ENCODE peak calls at places on chromosomes 11 and 22, in nine cellular contexts. One of them, this sample, is unnamed.

GRCh38 chr22:17257578-17257977 is 38.3 kb upstream of the ADA2 start:
- DNase-seq in GM12878: no peak
- DNase-seq in IMR-90: no peak
- DNase-seq in GM23248: no peak
- DNase-seq in neural progenitor cell: peak; percentile 50
- DNase-seq in OCI-LY7: peak; percentile 67
- DNase-seq in endothelial cell of umbilical vein: no peak
- DNase-seq in PC-3: no peak
- DNase-seq in GM23338: peak; percentile 75
- DNase-seq in this sample: no peak

GRCh38 chr11:9139628-9140357 is 48.4 kb upstream of the SCUBE2 start:
- DNase-seq in GM12878: no peak
- DNase-seq in IMR-90: no peak
- DNase-seq in GM23248: no peak
- DNase-seq in neural progenitor cell: no peak
- DNase-seq in OCI-LY7: no peak
- DNase-seq in endothelial cell of umbilical vein: no peak
- DNase-seq in PC-3: no peak
- DNase-seq in GM23338: no peak
- DNase-seq in this sample: no peak

GRCh38 chr22:24423519-24424000 is 3.8 kb upstream of the ADORA2A start:
- DNase-seq in GM12878: no peak
- DNase-seq in IMR-90: no peak
- DNase-seq in GM23248: peak; percentile 71
- DNase-seq in neural progenitor cell: peak; percentile 81
- DNase-seq in OCI-LY7: peak; percentile 74
- DNase-seq in endothelial cell of umbilical vein: peak; percentile 44
- DNase-seq in PC-3: peak; percentile 34
- DNase-seq in GM23338: peak; percentile 70
- DNase-seq in this sample: peak; percentile 85

GRCh38 chr11:109972181-109972715 is 120.9 kb upstream of the ZC3H12C start:
- DNase-seq in GM12878: peak; percentile 70
- DNase-seq in IMR-90: peak; percentile 9
- DNase-seq in GM23248: no peak
- DNase-seq in neural progenitor cell: no peak
- DNase-seq in OCI-LY7: peak; percentile 80
- DNase-seq in endothelial cell of umbilical vein: no peak
- DNase-seq in PC-3: no peak
- DNase-seq in GM23338: no peak
- DNase-seq in this sample: peak; percentile 87

GRCh38 chr22:20064140-20064480 is 15.9 kb upstream of the DGCR8 start:
- DNase-seq in GM12878: no peak
- DNase-seq in IMR-90: no peak
- DNase-seq in GM23248: no peak
- DNase-seq in neural progenitor cell: no peak
- DNase-seq in OCI-LY7: no peak
- DNase-seq in endothelial cell of umbilical vein: no peak
- DNase-seq in PC-3: no peak
- DNase-seq in GM23338: no peak
- DNase-seq in this sample: no peak

GRCh38 chr22:24432059-24432853 is 4.9 kb downstream of the ADORA2A start:
- DNase-seq in GM12878: no peak
- DNase-seq in IMR-90: peak; percentile 16
- DNase-seq in GM23248: peak; percentile 50
- DNase-seq in neural progenitor cell: no peak
- DNase-seq in OCI-LY7: peak; percentile 72
- DNase-seq in endothelial cell of umbilical vein: no peak
- DNase-seq in PC-3: no peak
- DNase-seq in GM23338: no peak
- DNase-seq in this sample: peak; percentile 86

GRCh38 chr11:125968363-125968762 is 22.5 kb downstream of the VSIG10L2 start:
- DNase-seq in GM12878: no peak
- DNase-seq in IMR-90: no peak
- DNase-seq in GM23248: no peak
- DNase-seq in neural progenitor cell: no peak
- DNase-seq in OCI-LY7: no peak
- DNase-seq in endothelial cell of umbilical vein: peak; percentile 44
- DNase-seq in PC-3: no peak
- DNase-seq in GM23338: no peak
- DNase-seq in this sample: no peak

GRCh38 chr11:123251656-123252344 is 56.8 kb upstream of the CLMP start:
- DNase-seq in GM12878: no peak
- DNase-seq in IMR-90: peak; percentile 63
- DNase-seq in GM23248: peak; percentile 69
- DNase-seq in neural progenitor cell: no peak
- DNase-seq in OCI-LY7: no peak
- DNase-seq in endothelial cell of umbilical vein: no peak
- DNase-seq in PC-3: no peak
- DNase-seq in GM23338: no peak
- DNase-seq in this sample: no peak

GRCh38 chr11:67433536-67434394 is 3.7 kb downstream of the PTPRCAP start:
- DNase-seq in GM12878: no peak
- DNase-seq in IMR-90: no peak
- DNase-seq in GM23248: no peak
- DNase-seq in neural progenitor cell: no peak
- DNase-seq in OCI-LY7: no peak
- DNase-seq in endothelial cell of umbilical vein: no peak
- DNase-seq in PC-3: no peak
- DNase-seq in GM23338: no peak
- DNase-seq in this sample: peak; percentile 68

GRCh38 chr11:27052668-27053067 is 12.1 kb downstream of the BBOX1 start:
- DNase-seq in GM12878: no peak
- DNase-seq in IMR-90: no peak
- DNase-seq in GM23248: no peak
- DNase-seq in neural progenitor cell: no peak
- DNase-seq in OCI-LY7: no peak
- DNase-seq in endothelial cell of umbilical vein: no peak
- DNase-seq in PC-3: no peak
- DNase-seq in GM23338: no peak
- DNase-seq in this sample: no peak

GRCh38 chr11:57303990-57304579 is 20.7 kb downstream of the TNKS1BP1 start:
- DNase-seq in GM12878: no peak
- DNase-seq in IMR-90: no peak
- DNase-seq in GM23248: peak; percentile 80
- DNase-seq in neural progenitor cell: no peak
- DNase-seq in OCI-LY7: no peak
- DNase-seq in endothelial cell of umbilical vein: no peak
- DNase-seq in PC-3: peak; percentile 87
- DNase-seq in GM23338: no peak
- DNase-seq in this sample: no peak

GRCh38 chr22:31248138-31248745 is 36.1 kb downstream of the LIMK2 start:
- DNase-seq in GM12878: no peak
- DNase-seq in IMR-90: peak; percentile 94
- DNase-seq in GM23248: peak; percentile 86
- DNase-seq in neural progenitor cell: peak; percentile 92
- DNase-seq in OCI-LY7: peak; percentile 53
- DNase-seq in endothelial cell of umbilical vein: peak; percentile 60
- DNase-seq in PC-3: peak; percentile 52
- DNase-seq in GM23338: peak; percentile 94
- DNase-seq in this sample: peak; percentile 79

GRCh38 chr11:121892131-121892681 is 223.8 kb downstream of the BLID start:
- DNase-seq in GM12878: no peak
- DNase-seq in IMR-90: peak; percentile 56
- DNase-seq in GM23248: peak; percentile 90
- DNase-seq in neural progenitor cell: peak; percentile 3
- DNase-seq in OCI-LY7: no peak
- DNase-seq in endothelial cell of umbilical vein: peak; percentile 87
- DNase-seq in PC-3: peak; percentile 42
- DNase-seq in GM23338: peak; percentile 61
- DNase-seq in this sample: no peak

GRCh38 chr11:99916078-99916477 is 771.0 kb upstream of the ARHGAP42 start:
- DNase-seq in GM12878: no peak
- DNase-seq in IMR-90: no peak
- DNase-seq in GM23248: no peak
- DNase-seq in neural progenitor cell: no peak
- DNase-seq in OCI-LY7: no peak
- DNase-seq in endothelial cell of umbilical vein: no peak
- DNase-seq in PC-3: no peak
- DNase-seq in GM23338: no peak
- DNase-seq in this sample: no peak

DNA sequence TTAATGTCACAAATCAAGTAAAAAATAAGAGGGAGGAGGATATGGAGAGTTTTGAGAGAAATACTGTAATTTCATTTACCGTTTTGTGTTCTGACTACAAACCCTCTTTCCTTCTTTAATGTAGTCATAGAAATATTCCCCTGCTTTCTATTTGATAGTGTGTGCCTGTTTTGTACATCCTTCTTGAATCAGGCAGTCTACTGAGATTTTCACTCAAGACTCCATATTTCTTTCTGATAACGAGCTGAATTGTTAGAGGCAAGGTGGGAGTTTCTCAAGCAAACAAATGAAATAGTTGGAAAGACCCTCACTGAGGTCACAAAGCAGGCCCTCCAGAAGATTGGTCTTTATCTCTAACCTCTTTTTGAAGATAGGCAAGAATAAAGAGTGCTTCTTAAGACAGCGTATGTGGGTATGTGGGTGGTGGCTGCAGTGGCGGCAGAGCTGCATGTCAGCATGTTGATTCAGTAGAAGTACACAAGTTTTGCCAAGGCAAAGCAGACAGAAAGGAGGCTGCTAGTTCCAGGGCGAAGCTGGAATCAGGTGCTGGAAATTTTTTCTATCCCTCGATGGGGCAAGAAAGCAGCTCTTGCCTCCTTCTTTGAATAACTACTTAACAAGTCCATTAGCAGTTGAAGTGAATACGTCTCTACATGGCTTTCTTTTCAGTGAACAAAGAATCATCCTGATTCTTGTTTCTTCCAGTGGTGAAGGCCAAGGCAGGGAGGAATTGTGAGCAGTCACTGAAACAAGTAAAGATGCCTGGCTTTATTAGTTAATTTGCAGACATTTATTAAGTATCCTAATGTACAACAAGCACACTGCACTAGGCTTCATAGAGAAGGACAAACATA is 164.2 kb downstream of the FAM76B start:
- DNase-seq in GM12878: no peak
- DNase-seq in IMR-90: no peak
- DNase-seq in GM23248: peak; percentile 4
- DNase-seq in neural progenitor cell: no peak
- DNase-seq in OCI-LY7: no peak
- DNase-seq in endothelial cell of umbilical vein: no peak
- DNase-seq in PC-3: no peak
- DNase-seq in GM23338: peak; percentile 29
- DNase-seq in this sample: no peak
- H3K27ac ChIP-seq in GM12878: no peak overlapping the region
- H3K27ac ChIP-seq in IMR-90: no peak overlapping the region
- H3K27ac ChIP-seq in GM23248: no peak overlapping the region
- H3K27ac ChIP-seq in neural progenitor cell: no peak overlapping the region
- H3K27ac ChIP-seq in OCI-LY7: no peak overlapping the region
- H3K27ac ChIP-seq in endothelial cell of umbilical vein: no peak overlapping the region
- H3K27ac ChIP-seq in PC-3: no peak overlapping the region
- H3K27ac ChIP-seq in GM23338: no peak overlapping the region
- H3K27ac ChIP-seq in this sample: no peak overlapping the region

DNA sequence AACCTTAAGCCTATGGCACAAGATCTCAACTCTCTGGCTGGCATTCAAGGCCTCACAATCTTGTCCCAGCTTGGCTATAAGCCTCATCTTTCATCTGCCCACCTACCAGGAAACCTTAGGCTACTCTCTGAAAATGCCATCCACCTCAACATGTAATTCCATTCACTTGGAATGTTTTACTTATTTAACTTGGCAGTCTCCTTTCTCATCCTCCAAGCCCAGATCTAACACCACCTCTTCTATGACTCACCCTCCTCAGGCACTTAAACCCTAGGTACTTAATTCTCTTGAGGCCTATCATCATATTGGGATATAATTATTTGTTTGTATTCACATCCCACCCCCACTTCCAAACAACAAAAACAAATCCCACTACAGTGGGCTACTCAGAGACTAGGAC is 15.0 kb downstream of the POGLUT3 start:
- DNase-seq in GM12878: no peak
- DNase-seq in IMR-90: peak; percentile 62
- DNase-seq in GM23248: peak; percentile 36
- DNase-seq in neural progenitor cell: no peak
- DNase-seq in OCI-LY7: no peak
- DNase-seq in endothelial cell of umbilical vein: no peak
- DNase-seq in PC-3: peak; percentile 58
- DNase-seq in GM23338: no peak
- DNase-seq in this sample: no peak
- H2AFZ ChIP-seq in GM12878: no peak overlapping the region
- H2AFZ ChIP-seq in IMR-90: no peak overlapping the region
- H2AFZ ChIP-seq in GM23248: no peak overlapping the region
- H2AFZ ChIP-seq in neural progenitor cell: no peak overlapping the region
- H2AFZ ChIP-seq in OCI-LY7: no peak overlapping the region
- H2AFZ ChIP-seq in endothelial cell of umbilical vein: no peak overlapping the region
- H2AFZ ChIP-seq in PC-3: no peak overlapping the region
- H2AFZ ChIP-seq in GM23338: no peak overlapping the region
- H2AFZ ChIP-seq in this sample: no peak overlapping the region

GRCh38 chr22:50398698-50399648 is 55.8 kb downstream of the PPP6R2 start:
- DNase-seq in GM12878: no peak
- DNase-seq in IMR-90: no peak
- DNase-seq in GM23248: no peak
- DNase-seq in neural progenitor cell: no peak
- DNase-seq in OCI-LY7: no peak
- DNase-seq in endothelial cell of umbilical vein: no peak
- DNase-seq in PC-3: no peak
- DNase-seq in GM23338: no peak
- DNase-seq in this sample: no peak
- H3K4me3 ChIP-seq in GM12878: no peak overlapping the region
- H3K4me3 ChIP-seq in IMR-90: no peak overlapping the region
- H3K4me3 ChIP-seq in GM23248: no peak overlapping the region
- H3K4me3 ChIP-seq in neural progenitor cell: no peak overlapping the region
- H3K4me3 ChIP-seq in OCI-LY7: no peak overlapping the region
- H3K4me3 ChIP-seq in endothelial cell of umbilical vein: no peak overlapping the region
- H3K4me3 ChIP-seq in PC-3: no peak overlapping the region
- H3K4me3 ChIP-seq in GM23338: no peak overlapping the region
- H3K4me3 ChIP-seq in this sample: no peak overlapping the region

GRCh38 chr22:22167791-22168189 is 76.8 kb upstream of the VPREB1 start:
- DNase-seq in GM12878: peak; percentile 79
- DNase-seq in IMR-90: no peak
- DNase-seq in GM23248: no peak
- DNase-seq in neural progenitor cell: no peak
- DNase-seq in OCI-LY7: peak; percentile 100
- DNase-seq in endothelial cell of umbilical vein: no peak
- DNase-seq in PC-3: no peak
- DNase-seq in GM23338: no peak
- DNase-seq in this sample: peak; percentile 97

GRCh38 chr22:22168190-22168940 is 76.2 kb upstream of the VPREB1 start:
- DNase-seq in GM12878: peak; percentile 57
- DNase-seq in IMR-90: peak; percentile 61
- DNase-seq in GM23248: peak; percentile 21
- DNase-seq in neural progenitor cell: peak; percentile 30
- DNase-seq in OCI-LY7: peak; percentile 96
- DNase-seq in endothelial cell of umbilical vein: no peak
- DNase-seq in PC-3: peak; percentile 9
- DNase-seq in GM23338: peak; percentile 80
- DNase-seq in this sample: peak; percentile 94

GRCh38 chr22:22168941-22169867 is 75.4 kb upstream of the VPREB1 start:
- DNase-seq in GM12878: no peak
- DNase-seq in IMR-90: no peak
- DNase-seq in GM23248: no peak
- DNase-seq in neural progenitor cell: no peak
- DNase-seq in OCI-LY7: no peak
- DNase-seq in endothelial cell of umbilical vein: no peak
- DNase-seq in PC-3: no peak
- DNase-seq in GM23338: no peak
- DNase-seq in this sample: no peak

GRCh38 chr22:22171357-22172218 is 73.0 kb upstream of the VPREB1 start:
- DNase-seq in GM12878: no peak
- DNase-seq in IMR-90: no peak
- DNase-seq in GM23248: peak; percentile 21
- DNase-seq in neural progenitor cell: peak; percentile 55
- DNase-seq in OCI-LY7: peak; percentile 36
- DNase-seq in endothelial cell of umbilical vein: no peak
- DNase-seq in PC-3: peak; percentile 44
- DNase-seq in GM23338: peak; percentile 65
- DNase-seq in this sample: peak; percentile 68

GRCh38 chr22:22169923-22170322 is 74.7 kb upstream of the VPREB1 start:
- DNase-seq in GM12878: no peak
- DNase-seq in IMR-90: no peak
- DNase-seq in GM23248: no peak
- DNase-seq in neural progenitor cell: no peak
- DNase-seq in OCI-LY7: no peak
- DNase-seq in endothelial cell of umbilical vein: no peak
- DNase-seq in PC-3: no peak
- DNase-seq in GM23338: no peak
- DNase-seq in this sample: no peak
- H3K27ac ChIP-seq in GM12878: no peak overlapping the region
- H3K27ac ChIP-seq in IMR-90: no peak overlapping the region
- H3K27ac ChIP-seq in GM23248: no peak overlapping the region
- H3K27ac ChIP-seq in neural progenitor cell: no peak overlapping the region
- H3K27ac ChIP-seq in OCI-LY7: peak overlapping the region; percentile 99
- H3K27ac ChIP-seq in endothelial cell of umbilical vein: no peak overlapping the region
- H3K27ac ChIP-seq in PC-3: no peak overlapping the region
- H3K27ac ChIP-seq in GM23338: no peak overlapping the region
- H3K27ac ChIP-seq in this sample: peak overlapping the region; percentile 71